ENCODE peak calls at places on chromosomes 4 and X, in four cellular contexts. One of them, this sample, is unnamed.
A peak's percentile ranks its signal among the peaks of the same experiment; 100 is the strongest.

GRCh38 chr4:6783111-6783981 is 819 bp downstream of the KIAA0232 start:
- DNase-seq in CD4-positive, alpha-beta memory T cell: peak; percentile 88
- DNase-seq in effector memory CD4-positive, alpha-beta T cell: peak; percentile 81
- DNase-seq in substantia nigra: peak; percentile 88
- DNase-seq in this sample: peak; percentile 91

GRCh38 chr4:5992171-5993062 is 25.8 kb downstream of the C4orf50 start:
- DNase-seq in CD4-positive, alpha-beta memory T cell: no peak
- DNase-seq in effector memory CD4-positive, alpha-beta T cell: no peak
- DNase-seq in substantia nigra: no peak
- DNase-seq in this sample: no peak

GRCh38 chr4:145735330-145735638 is 55.3 kb downstream of the C4orf51 start:
- DNase-seq in CD4-positive, alpha-beta memory T cell: no peak
- DNase-seq in effector memory CD4-positive, alpha-beta T cell: no peak
- DNase-seq in substantia nigra: no peak
- DNase-seq in this sample: no peak

GRCh38 chrX:153487590-153488071 is 7.1 kb upstream of the BGN start:
- DNase-seq in CD4-positive, alpha-beta memory T cell: no peak
- DNase-seq in effector memory CD4-positive, alpha-beta T cell: no peak
- DNase-seq in substantia nigra: no peak
- DNase-seq in this sample: no peak

GRCh38 chr4:26953361-26953760 is 92.7 kb downstream of the STIM2 start:
- DNase-seq in CD4-positive, alpha-beta memory T cell: no peak
- DNase-seq in effector memory CD4-positive, alpha-beta T cell: no peak
- DNase-seq in substantia nigra: no peak
- DNase-seq in this sample: no peak

GRCh38 chr4:164779811-164780216 is 25.9 kb downstream of the SMIM31 start:
- DNase-seq in CD4-positive, alpha-beta memory T cell: peak; percentile 8
- DNase-seq in effector memory CD4-positive, alpha-beta T cell: no peak
- DNase-seq in substantia nigra: no peak
- DNase-seq in this sample: no peak

GRCh38 chr4:61841710-61842109 is 641.6 kb downstream of the ADGRL3 start:
- DNase-seq in CD4-positive, alpha-beta memory T cell: no peak
- DNase-seq in effector memory CD4-positive, alpha-beta T cell: no peak
- DNase-seq in substantia nigra: no peak
- DNase-seq in this sample: no peak

GRCh38 chr4:64713256-64713840 is 304.1 kb upstream of the TECRL start:
- DNase-seq in CD4-positive, alpha-beta memory T cell: no peak
- DNase-seq in effector memory CD4-positive, alpha-beta T cell: no peak
- DNase-seq in substantia nigra: no peak
- DNase-seq in this sample: no peak

GRCh38 chrX:131795442-131796229 is 227.5 kb upstream of the STK26 start:
- DNase-seq in CD4-positive, alpha-beta memory T cell: no peak
- DNase-seq in effector memory CD4-positive, alpha-beta T cell: no peak
- DNase-seq in substantia nigra: no peak
- DNase-seq in this sample: no peak

GRCh38 chr4:81541546-81541945 is 69.8 kb upstream of the RASGEF1B start:
- DNase-seq in CD4-positive, alpha-beta memory T cell: no peak
- DNase-seq in effector memory CD4-positive, alpha-beta T cell: no peak
- DNase-seq in substantia nigra: no peak
- DNase-seq in this sample: no peak

GRCh38 chr4:93839704-93840103 is 11.2 kb downstream of the ATOH1 start:
- DNase-seq in CD4-positive, alpha-beta memory T cell: no peak
- DNase-seq in effector memory CD4-positive, alpha-beta T cell: no peak
- DNase-seq in substantia nigra: no peak
- DNase-seq in this sample: no peak

GRCh38 chr4:555566-556275 is 20.4 kb downstream of the TMEM271 start:
- DNase-seq in CD4-positive, alpha-beta memory T cell: no peak
- DNase-seq in effector memory CD4-positive, alpha-beta T cell: no peak
- DNase-seq in substantia nigra: no peak
- DNase-seq in this sample: no peak

GRCh38 chrX:1763294-1763693 is 148.4 kb downstream of the ASMT start:
- DNase-seq in CD4-positive, alpha-beta memory T cell: no peak
- DNase-seq in effector memory CD4-positive, alpha-beta T cell: no peak
- DNase-seq in substantia nigra: no peak
- DNase-seq in this sample: no peak

GRCh38 chr4:170374770-170375169 is 285.0 kb upstream of the AADAT start:
- DNase-seq in CD4-positive, alpha-beta memory T cell: no peak
- DNase-seq in effector memory CD4-positive, alpha-beta T cell: no peak
- DNase-seq in substantia nigra: no peak
- DNase-seq in this sample: peak; percentile 21

GRCh38 chr4:61440306-61440705 is 240.2 kb downstream of the ADGRL3 start:
- DNase-seq in CD4-positive, alpha-beta memory T cell: no peak
- DNase-seq in effector memory CD4-positive, alpha-beta T cell: no peak
- DNase-seq in substantia nigra: no peak
- DNase-seq in this sample: no peak

GRCh38 chrX:101682723-101683122 is 23.1 kb upstream of the ARMCX2 start:
- DNase-seq in CD4-positive, alpha-beta memory T cell: no peak
- DNase-seq in effector memory CD4-positive, alpha-beta T cell: no peak
- DNase-seq in substantia nigra: no peak
- DNase-seq in this sample: no peak

GRCh38 chrX:17377047-17377692 is 2.2 kb downstream of the NHS start:
- DNase-seq in CD4-positive, alpha-beta memory T cell: no peak
- DNase-seq in effector memory CD4-positive, alpha-beta T cell: no peak
- DNase-seq in substantia nigra: no peak
- DNase-seq in this sample: no peak

GRCh38 chr4:73019462-73020047 is 50.0 kb downstream of the COX18 start:
- DNase-seq in CD4-positive, alpha-beta memory T cell: peak; percentile 28
- DNase-seq in effector memory CD4-positive, alpha-beta T cell: no peak
- DNase-seq in substantia nigra: no peak
- DNase-seq in this sample: no peak

GRCh38 chr4:174358823-174359222 is 75.1 kb downstream of the CEP44 start:
- DNase-seq in CD4-positive, alpha-beta memory T cell: peak; percentile 7
- DNase-seq in effector memory CD4-positive, alpha-beta T cell: no peak
- DNase-seq in substantia nigra: no peak
- DNase-seq in this sample: no peak

GRCh38 chr4:93157984-93158383 is 670.6 kb upstream of the ATOH1 start:
- DNase-seq in CD4-positive, alpha-beta memory T cell: no peak
- DNase-seq in effector memory CD4-positive, alpha-beta T cell: no peak
- DNase-seq in substantia nigra: no peak
- DNase-seq in this sample: no peak

GRCh38 chr4:174490356-174490969 is 31.8 kb downstream of the HPGD start:
- DNase-seq in CD4-positive, alpha-beta memory T cell: no peak
- DNase-seq in effector memory CD4-positive, alpha-beta T cell: no peak
- DNase-seq in substantia nigra: no peak
- DNase-seq in this sample: no peak

GRCh38 chr4:184096561-184097239 is 121.0 kb downstream of the ENPP6 start:
- DNase-seq in CD4-positive, alpha-beta memory T cell: no peak
- DNase-seq in effector memory CD4-positive, alpha-beta T cell: no peak
- DNase-seq in substantia nigra: no peak
- DNase-seq in this sample: no peak

GRCh38 chr4:127000846-127001245 is 631.9 kb upstream of the INTU start:
- DNase-seq in CD4-positive, alpha-beta memory T cell: no peak
- DNase-seq in effector memory CD4-positive, alpha-beta T cell: no peak
- DNase-seq in substantia nigra: no peak
- DNase-seq in this sample: no peak

GRCh38 chr4:11418610-11419009 is 10.1 kb downstream of the HS3ST1 start:
- DNase-seq in CD4-positive, alpha-beta memory T cell: no peak
- DNase-seq in effector memory CD4-positive, alpha-beta T cell: no peak
- DNase-seq in substantia nigra: no peak
- DNase-seq in this sample: peak; percentile 11

GRCh38 chr4:88522702-88523324 is 763 bp downstream of the PYURF start:
- DNase-seq in CD4-positive, alpha-beta memory T cell: peak; percentile 21
- DNase-seq in effector memory CD4-positive, alpha-beta T cell: no peak
- DNase-seq in substantia nigra: peak; percentile 8
- DNase-seq in this sample: peak; percentile 42

GRCh38 chr4:53459548-53459947 is 82.1 kb downstream of the FIP1L1 start:
- DNase-seq in CD4-positive, alpha-beta memory T cell: no peak
- DNase-seq in effector memory CD4-positive, alpha-beta T cell: no peak
- DNase-seq in substantia nigra: no peak
- DNase-seq in this sample: no peak

GRCh38 chr4:38144029-38144428 is 183.8 kb downstream of the PTTG2 start:
- DNase-seq in CD4-positive, alpha-beta memory T cell: no peak
- DNase-seq in effector memory CD4-positive, alpha-beta T cell: no peak
- DNase-seq in substantia nigra: no peak
- DNase-seq in this sample: no peak

GRCh38 chr4:89737888-89738287 is 99.1 kb downstream of the SNCA start:
- DNase-seq in CD4-positive, alpha-beta memory T cell: no peak
- DNase-seq in effector memory CD4-positive, alpha-beta T cell: no peak
- DNase-seq in substantia nigra: no peak
- DNase-seq in this sample: no peak

GRCh38 chrX:71128166-71128833 is 9.9 kb downstream of the MED12 start:
- DNase-seq in CD4-positive, alpha-beta memory T cell: no peak
- DNase-seq in effector memory CD4-positive, alpha-beta T cell: no peak
- DNase-seq in substantia nigra: no peak
- DNase-seq in this sample: no peak

GRCh38 chr4:19298998-19299397 is 952.7 kb upstream of the SLIT2 start:
- DNase-seq in CD4-positive, alpha-beta memory T cell: no peak
- DNase-seq in effector memory CD4-positive, alpha-beta T cell: no peak
- DNase-seq in substantia nigra: no peak
- DNase-seq in this sample: no peak

GRCh38 chrX:73563740-73564073 is 710 bp downstream of the CHIC1 start:
- DNase-seq in CD4-positive, alpha-beta memory T cell: peak; percentile 46
- DNase-seq in effector memory CD4-positive, alpha-beta T cell: no peak
- DNase-seq in substantia nigra: no peak
- DNase-seq in this sample: no peak
- H3K27ac ChIP-seq in CD4-positive, alpha-beta memory T cell: peak overlapping the region; percentile 78
- H3K27ac ChIP-seq in effector memory CD4-positive, alpha-beta T cell: peak overlapping the region; percentile 78
- H3K27ac ChIP-seq in substantia nigra: peak overlapping the region; percentile 84
- H3K27ac ChIP-seq in this sample: no peak overlapping the region

GRCh38 chrX:13147758-13148157 is 103.3 kb upstream of the FAM9C start:
- DNase-seq in CD4-positive, alpha-beta memory T cell: no peak
- DNase-seq in effector memory CD4-positive, alpha-beta T cell: no peak
- DNase-seq in substantia nigra: no peak
- DNase-seq in this sample: no peak

GRCh38 chrX:13140007-13140406 is 95.6 kb upstream of the FAM9C start:
- DNase-seq in CD4-positive, alpha-beta memory T cell: no peak
- DNase-seq in effector memory CD4-positive, alpha-beta T cell: no peak
- DNase-seq in substantia nigra: no peak
- DNase-seq in this sample: no peak

GRCh38 chrX:13144927-13145659 is 100.7 kb upstream of the FAM9C start:
- DNase-seq in CD4-positive, alpha-beta memory T cell: no peak
- DNase-seq in effector memory CD4-positive, alpha-beta T cell: no peak
- DNase-seq in substantia nigra: no peak
- DNase-seq in this sample: no peak

GRCh38 chrX:13147147-13147546 is 102.7 kb upstream of the FAM9C start:
- DNase-seq in CD4-positive, alpha-beta memory T cell: no peak
- DNase-seq in effector memory CD4-positive, alpha-beta T cell: no peak
- DNase-seq in substantia nigra: no peak
- DNase-seq in this sample: no peak

DNA sequence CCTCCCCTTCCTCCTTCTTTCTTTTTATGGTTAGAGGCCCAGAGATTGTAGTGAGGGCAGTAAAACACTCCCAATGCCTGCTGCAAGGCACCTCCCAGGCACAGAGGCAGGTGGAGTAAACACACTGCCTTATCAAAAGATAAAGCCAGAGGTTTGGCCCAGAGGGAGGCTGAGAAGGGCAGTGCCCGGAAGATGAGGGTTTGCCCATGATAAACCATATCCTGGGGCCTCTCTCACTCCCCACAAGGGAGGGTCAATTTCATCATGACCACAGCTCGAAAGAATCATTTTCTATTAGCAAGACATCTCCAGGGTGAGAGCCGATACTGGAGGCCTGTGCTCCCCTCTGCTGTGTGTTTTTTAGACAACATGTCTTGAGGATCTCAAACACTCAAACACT is 98.5 kb upstream of the FAM9C start:
- DNase-seq in CD4-positive, alpha-beta memory T cell: no peak
- DNase-seq in effector memory CD4-positive, alpha-beta T cell: no peak
- DNase-seq in substantia nigra: no peak
- DNase-seq in this sample: no peak
- H3K27ac ChIP-seq in CD4-positive, alpha-beta memory T cell: no peak overlapping the region
- H3K27ac ChIP-seq in effector memory CD4-positive, alpha-beta T cell: no peak overlapping the region
- H3K27ac ChIP-seq in substantia nigra: no peak overlapping the region
- H3K27ac ChIP-seq in this sample: no peak overlapping the region

GRCh38 chrX:130111935-130112221 is 1.6 kb upstream of the ELF4 start:
- DNase-seq in CD4-positive, alpha-beta memory T cell: no peak
- DNase-seq in effector memory CD4-positive, alpha-beta T cell: no peak
- DNase-seq in substantia nigra: no peak
- DNase-seq in this sample: no peak

GRCh38 chrX:130109429-130110378 is 593 bp downstream of the ELF4 start:
- DNase-seq in CD4-positive, alpha-beta memory T cell: no peak
- DNase-seq in effector memory CD4-positive, alpha-beta T cell: no peak
- DNase-seq in substantia nigra: no peak
- DNase-seq in this sample: no peak

GRCh38 chrX:130111220-130111934 is 1.1 kb upstream of the ELF4 start:
- DNase-seq in CD4-positive, alpha-beta memory T cell: no peak
- DNase-seq in effector memory CD4-positive, alpha-beta T cell: no peak
- DNase-seq in substantia nigra: no peak
- DNase-seq in this sample: no peak

GRCh38 chrX:130108647-130109428 is 1.5 kb downstream of the ELF4 start:
- DNase-seq in CD4-positive, alpha-beta memory T cell: no peak
- DNase-seq in effector memory CD4-positive, alpha-beta T cell: no peak
- DNase-seq in substantia nigra: no peak
- DNase-seq in this sample: peak; percentile 65

DNA sequence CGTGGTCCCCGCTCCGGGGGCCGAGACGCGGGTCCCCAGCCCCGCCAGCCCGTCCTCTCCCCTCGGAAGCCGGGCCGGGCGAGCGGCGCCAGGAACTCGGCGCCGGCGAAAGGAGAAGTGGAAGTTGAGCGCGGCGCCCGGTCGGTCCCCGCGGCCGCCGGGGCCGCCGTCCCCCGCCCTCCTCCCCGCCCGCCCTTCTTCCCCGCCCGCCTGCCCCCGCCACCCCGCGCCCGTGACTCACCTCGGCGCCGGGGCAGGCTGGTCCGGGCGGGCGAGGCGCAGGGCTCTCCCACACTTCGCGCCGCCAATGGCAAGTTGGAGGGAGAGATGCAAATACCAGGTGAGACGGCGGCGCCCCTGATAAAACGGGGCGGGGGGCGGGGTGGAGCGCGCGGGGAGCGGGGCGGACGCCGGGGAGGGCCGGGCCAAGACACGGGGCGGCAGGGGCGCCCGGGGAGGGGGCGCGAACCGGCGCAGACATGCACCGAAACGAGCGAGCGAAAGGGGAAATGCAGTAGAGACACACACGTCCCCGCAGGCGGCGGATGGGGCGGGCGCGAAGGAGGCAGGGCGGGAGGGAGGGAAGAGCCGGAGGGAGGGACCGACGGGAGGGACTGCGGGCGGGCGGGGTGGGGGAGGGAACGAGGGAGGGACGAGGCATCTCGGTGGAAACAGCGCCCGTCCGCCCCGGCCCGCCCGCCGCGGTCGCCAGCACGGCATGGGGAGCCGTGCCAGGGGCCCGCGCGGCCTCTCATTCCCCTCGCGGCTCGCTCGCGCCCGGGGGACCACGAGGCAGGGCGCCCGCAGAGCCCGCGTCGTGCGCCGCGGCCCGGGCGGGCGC is at the start of gene ELF4:
- DNase-seq in CD4-positive, alpha-beta memory T cell: peak; percentile 48
- DNase-seq in effector memory CD4-positive, alpha-beta T cell: peak; percentile 45
- DNase-seq in substantia nigra: peak; percentile 4
- DNase-seq in this sample: peak; percentile 52
- H3K27ac ChIP-seq in CD4-positive, alpha-beta memory T cell: peak within 1 kb of the TSS; percentile 70
- H3K27ac ChIP-seq in effector memory CD4-positive, alpha-beta T cell: peak within 1 kb of the TSS; percentile 76
- H3K27ac ChIP-seq in substantia nigra: no peak within 1 kb of the TSS
- H3K27ac ChIP-seq in this sample: peak within 1 kb of the TSS; percentile 94

GRCh38 chr4:114209589-114209988 is 230.1 kb upstream of the ARSJ start:
- DNase-seq in CD4-positive, alpha-beta memory T cell: no peak
- DNase-seq in effector memory CD4-positive, alpha-beta T cell: no peak
- DNase-seq in substantia nigra: no peak
- DNase-seq in this sample: no peak

GRCh38 chr4:114208747-114209146 is 229.3 kb upstream of the ARSJ start:
- DNase-seq in CD4-positive, alpha-beta memory T cell: no peak
- DNase-seq in effector memory CD4-positive, alpha-beta T cell: no peak
- DNase-seq in substantia nigra: no peak
- DNase-seq in this sample: no peak
- H3K27ac ChIP-seq in CD4-positive, alpha-beta memory T cell: no peak overlapping the region
- H3K27ac ChIP-seq in effector memory CD4-positive, alpha-beta T cell: no peak overlapping the region
- H3K27ac ChIP-seq in substantia nigra: no peak overlapping the region
- H3K27ac ChIP-seq in this sample: no peak overlapping the region

This sample was measured in HL-60.